ENCODE peak calls at places on chromosomes 11 and 22, in seven cellular contexts. A, R, U, Y, E, C and S are unnamed samples.

GRCh38 chr22:37998543-37998942 is 14.2 kb upstream of the SOX10 start:
- DNase-seq in R (no peak), A (no peak), C (no peak), E (no peak), U (no peak), Y (no peak), S (no peak)

GRCh38 chr11:78961938-78962701 is 387.5 kb upstream of the NARS2 start:
- DNase-seq in C (no peak), R (no peak), Y (peak), U (peak), E (peak), A (no peak), S (no peak)

GRCh38 chr22:38441620-38442287 is 13.2 kb downstream of the KCNJ4 start:
- DNase-seq in U (no peak), R (no peak), A (no peak), C (no peak), Y (no peak), E (no peak), S (no peak)

GRCh38 chr11:97814325-97814959 is 1206.3 kb upstream of the CNTN5 start:
- DNase-seq in E (no peak), A (no peak), U (no peak), C (no peak), Y (no peak), R (peak), S (no peak)

GRCh38 chr11:112762686-112763048 is 198.6 kb upstream of the NCAM1 start:
- DNase-seq in C (no peak), E (no peak), U (no peak), Y (no peak), R (no peak), A (no peak), S (no peak)

GRCh38 chr22:41021039-41021654 is 70.0 kb downstream of the RBX1 start:
- DNase-seq in C (no peak), E (no peak), U (peak), R (no peak), Y (no peak), A (no peak), S (no peak)

GRCh38 chr22:41699264-41700104 is at the start of gene MEI1:
- DNase-seq in R (peak), C (no peak), A (no peak), U (peak), E (no peak), Y (peak), S (peak)

GRCh38 chr11:98630736-98631135 is 390.0 kb upstream of the CNTN5 start:
- DNase-seq in E (no peak), A (no peak), Y (no peak), R (no peak), C (no peak), U (no peak), S (no peak)

GRCh38 chr11:19903620-19904069 is 191.0 kb downstream of the NAV2 start:
- DNase-seq in U (peak), R (peak), A (peak), E (peak), Y (peak), C (no peak), S (peak)

GRCh38 chr11:27370374-27370773 is 7.4 kb upstream of the CCDC34 start:
- DNase-seq in U (no peak), Y (no peak), R (no peak), A (no peak), E (no peak), C (no peak), S (no peak)

GRCh38 chr22:40196628-40197027 is 18.9 kb downstream of the TNRC6B start:
- DNase-seq in R (no peak), C (peak), A (peak), U (peak), E (peak), Y (peak), S (peak)

DNA sequence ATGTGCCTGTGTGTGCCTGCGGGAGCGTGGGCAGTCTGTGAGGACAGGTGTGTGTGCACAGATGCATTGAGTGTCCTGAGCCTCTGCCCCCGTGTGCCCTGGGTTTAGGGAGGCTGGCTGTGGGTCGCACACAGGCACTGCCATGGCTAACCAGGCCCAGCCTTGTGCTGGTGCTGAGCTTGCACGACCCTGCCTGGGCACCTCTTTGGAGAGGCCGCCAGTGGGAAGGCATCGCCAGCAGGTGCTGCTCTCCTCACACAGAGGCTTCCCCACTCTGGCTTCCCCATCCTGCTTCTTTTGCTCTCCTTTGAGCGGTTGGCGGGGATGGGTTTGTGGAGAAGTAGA is 4.1 kb downstream of the WNT7B start:
- DNase-seq in Y (no peak), A (no peak), R (no peak), E (no peak), U (no peak), C (no peak), S (no peak)
- H3K4me3 ChIP-seq in Y (no peak), A (no peak), R (no peak), E (no peak), U (no peak), C (no peak), S (no peak)

DNA sequence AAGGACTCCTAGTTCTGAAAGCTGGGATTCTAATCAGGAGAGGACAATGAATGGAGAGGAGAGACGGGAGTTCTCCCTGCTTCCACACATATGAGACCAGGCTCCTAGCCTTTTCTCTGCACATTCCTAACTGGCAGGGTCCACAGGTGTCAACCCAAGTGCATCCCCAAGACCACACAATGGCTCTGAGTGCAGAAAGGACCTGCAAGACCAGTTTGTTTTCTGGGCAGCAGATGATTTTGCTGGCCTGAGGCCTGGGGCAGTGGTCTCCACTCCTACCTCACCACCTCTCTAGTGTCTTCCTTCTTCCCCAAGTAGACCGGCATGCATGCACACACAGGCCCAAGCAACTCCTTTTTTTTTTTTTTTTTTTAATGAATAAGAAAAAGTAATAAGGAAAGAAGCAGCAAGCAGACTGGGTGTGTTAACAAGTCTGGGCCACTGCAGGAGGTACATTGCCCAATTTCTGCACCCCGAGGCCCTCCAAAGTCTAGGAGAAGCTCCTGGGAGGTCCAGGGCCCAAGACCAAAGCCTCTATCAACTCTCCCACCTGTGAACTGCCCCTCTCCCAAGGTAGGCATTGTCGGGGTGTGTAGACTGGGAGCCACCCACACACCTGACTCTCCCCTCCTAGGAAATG is 1.2 kb upstream of the TSKU start:
- DNase-seq in U (no peak), C (no peak), R (no peak), Y (no peak), A (no peak), E (no peak), S (no peak)
- H3K4me3 ChIP-seq in U (peak), C (peak), R (peak), Y (peak), A (peak), E (peak), S (peak)

DNA sequence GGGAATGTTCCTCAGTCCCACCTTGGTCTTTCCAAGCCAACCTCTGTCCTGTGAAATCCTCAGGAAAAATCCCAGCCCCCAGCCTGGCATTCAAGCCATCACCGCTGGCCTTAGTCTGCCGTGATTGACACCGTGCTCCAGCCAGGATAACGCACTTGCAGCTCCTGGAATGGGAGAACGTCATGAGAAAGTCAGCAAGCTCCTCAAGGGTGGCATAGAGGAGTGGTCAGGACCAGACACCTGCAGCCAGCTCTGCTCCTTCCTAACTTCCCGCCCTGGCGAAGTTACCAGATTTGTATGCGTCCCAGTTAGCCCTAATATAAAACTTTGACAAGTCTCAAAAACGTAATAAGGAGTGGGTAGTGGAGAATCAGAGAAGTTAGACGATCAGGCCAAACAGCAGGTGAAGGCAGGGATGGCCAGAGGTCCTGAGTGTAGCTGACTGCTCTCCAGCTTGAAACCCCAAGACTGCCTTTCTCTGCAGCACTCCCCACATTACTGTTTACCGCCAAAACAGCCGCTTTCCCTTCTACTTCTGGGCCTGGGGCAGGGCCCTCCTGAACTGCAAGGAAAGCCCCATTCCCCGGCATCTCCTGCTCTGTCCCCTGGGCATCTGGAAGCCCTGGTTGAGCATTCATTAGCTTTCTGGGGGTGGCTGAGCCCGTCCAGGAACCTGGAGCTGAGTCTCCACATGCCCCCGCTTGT is 1.3 kb upstream of the DKK3 start:
- DNase-seq in E (no peak), A (no peak), Y (no peak), U (no peak), C (no peak), R (no peak), S (no peak)
- H3K4me3 ChIP-seq in E (no peak), A (peak), Y (peak), U (peak), C (peak), R (peak), S (peak)

GRCh38 chr11:116576523-116576922 is 196.3 kb downstream of the BUD13 start:
- DNase-seq in Y (peak), C (no peak), E (peak), A (no peak), R (no peak), U (no peak), S (peak)
- H3K4me3 ChIP-seq in Y (no peak), C (no peak), E (no peak), A (no peak), R (no peak), U (no peak), S (no peak)

GRCh38 chr22:18971321-18971751 is 35.2 kb upstream of the PRODH start:
- DNase-seq in Y (no peak), C (no peak), E (no peak), A (no peak), R (no peak), U (no peak), S (no peak)
- H3K4me3 ChIP-seq in Y (no peak), C (no peak), E (no peak), A (peak), R (no peak), U (peak), S (no peak)

GRCh38 chr22:24953294-24954113 is 988 bp downstream of the KIAA1671 start:
- DNase-seq in E (no peak), C (no peak), Y (no peak), R (peak), A (no peak), U (peak), S (no peak)
- H3K4me3 ChIP-seq in E (peak), C (peak), Y (peak), R (peak), A (peak), U (peak), S (peak)